ENCODE peak calls at places on chromosomes 4 and X, in seven cellular contexts. I is central memory CD8-positive, alpha-beta T cell; U is progenitor cell of endocrine pancreas; N is T-helper 1 cell; D is upper lobe of right lung; M is neuronal stem cell; V is ACHN. W is an unnamed sample.

GRCh38 chr4:148415500-148415899 is 26.7 kb downstream of the NR3C2 start:
- DNase-seq in D (no peak), V (peak; percentile 19), M (no peak), U (no peak), N (no peak), I (no peak), W (peak; percentile 3)

GRCh38 chr4:84877051-84877833 is 89.2 kb downstream of the WDFY3 start:
- DNase-seq in U (no peak), D (no peak), I (no peak), V (no peak), M (no peak), N (no peak), W (no peak)

GRCh38 chr4:74531952-74532794 is 87.2 kb downstream of the AREG start:
- DNase-seq in I (no peak), D (no peak), N (no peak), V (peak; percentile 85), U (no peak), M (peak; percentile 35), W (peak; percentile 92)

GRCh38 chr4:17232575-17233253 is 279.2 kb downstream of the QDPR start:
- DNase-seq in N (no peak), V (no peak), U (no peak), D (no peak), I (no peak), M (no peak), W (peak; percentile 1)

GRCh38 chrX:16005899-16006298 is 117.5 kb upstream of the GRPR start:
- DNase-seq in N (no peak), D (no peak), U (no peak), M (no peak), I (no peak), V (no peak), W (no peak)

GRCh38 chrX:98380556-98380955 is 1496.8 kb downstream of the RPA4 start:
- DNase-seq in U (peak; percentile 9), I (no peak), D (no peak), M (no peak), V (no peak), N (no peak), W (no peak)

GRCh38 chr4:6338175-6338950 is 68.7 kb downstream of the WFS1 start:
- DNase-seq in N (no peak), U (no peak), M (no peak), V (no peak), D (no peak), I (no peak), W (no peak)

GRCh38 chrX:17654116-17654515 is 83.2 kb upstream of the SCML1 start:
- DNase-seq in N (peak; percentile 25), M (no peak), D (no peak), V (no peak), I (no peak), U (no peak), W (no peak)

GRCh38 chrX:23803931-23804381 is 21.0 kb downstream of the SAT1 start:
- DNase-seq in I (no peak), U (no peak), V (no peak), M (no peak), N (no peak), D (no peak), W (no peak)

GRCh38 chr4:74770511-74770910 is 23.8 kb downstream of the BTC start:
- DNase-seq in D (no peak), M (no peak), I (no peak), V (no peak), N (no peak), U (no peak), W (no peak)

GRCh38 chr4:88600129-88600849 is 8.0 kb downstream of the HERC3 start:
- DNase-seq in U (no peak), D (no peak), M (no peak), V (no peak), I (no peak), N (no peak), W (no peak)

GRCh38 chr4:150258569-150258968 is 180.3 kb downstream of the DCLK2 start:
- DNase-seq in N (no peak), V (no peak), I (no peak), M (no peak), U (no peak), D (no peak), W (no peak)

GRCh38 chr4:29405151-29405550 is 1315.0 kb upstream of the PCDH7 start:
- DNase-seq in I (no peak), M (no peak), V (no peak), D (no peak), N (no peak), U (no peak), W (no peak)